ENCODE peak calls at places on chromosomes 2 and 18, in nine cellular contexts. One of them, this sample, is unnamed.

GRCh38 chr2:48034295-48034694 is 128.0 kb upstream of the FBXO11 start:
- DNase-seq in WTC11: no peak
- DNase-seq in right lobe of liver: no peak
- DNase-seq in right atrium auricular region: no peak
- DNase-seq in endothelial cell of umbilical vein: no peak
- DNase-seq in cardiac muscle cell: no peak
- DNase-seq in CD4-positive, alpha-beta T cell: no peak
- DNase-seq in cardiac fibroblast: no peak
- DNase-seq in transverse colon: no peak
- DNase-seq in this sample: no peak

GRCh38 chr2:150811259-150811912 is 323.9 kb upstream of the RND3 start:
- DNase-seq in WTC11: no peak
- DNase-seq in right lobe of liver: no peak
- DNase-seq in right atrium auricular region: no peak
- DNase-seq in endothelial cell of umbilical vein: no peak
- DNase-seq in cardiac muscle cell: no peak
- DNase-seq in CD4-positive, alpha-beta T cell: no peak
- DNase-seq in cardiac fibroblast: peak
- DNase-seq in transverse colon: no peak
- DNase-seq in this sample: no peak

GRCh38 chr2:7225848-7226247 is 308.6 kb downstream of the RNF144A start:
- DNase-seq in WTC11: no peak
- DNase-seq in right lobe of liver: no peak
- DNase-seq in right atrium auricular region: no peak
- DNase-seq in endothelial cell of umbilical vein: no peak
- DNase-seq in cardiac muscle cell: no peak
- DNase-seq in CD4-positive, alpha-beta T cell: no peak
- DNase-seq in cardiac fibroblast: no peak
- DNase-seq in transverse colon: no peak
- DNase-seq in this sample: no peak

GRCh38 chr18:42092848-42093247 is 137.8 kb downstream of the PIK3C3 start:
- DNase-seq in WTC11: no peak
- DNase-seq in right lobe of liver: no peak
- DNase-seq in right atrium auricular region: no peak
- DNase-seq in endothelial cell of umbilical vein: no peak
- DNase-seq in cardiac muscle cell: no peak
- DNase-seq in CD4-positive, alpha-beta T cell: no peak
- DNase-seq in cardiac fibroblast: no peak
- DNase-seq in transverse colon: no peak
- DNase-seq in this sample: no peak

GRCh38 chr2:212549463-212549862 is 10.9 kb upstream of the ERBB4 start:
- DNase-seq in WTC11: no peak
- DNase-seq in right lobe of liver: no peak
- DNase-seq in right atrium auricular region: no peak
- DNase-seq in endothelial cell of umbilical vein: no peak
- DNase-seq in cardiac muscle cell: no peak
- DNase-seq in CD4-positive, alpha-beta T cell: no peak
- DNase-seq in cardiac fibroblast: no peak
- DNase-seq in transverse colon: no peak
- DNase-seq in this sample: no peak

GRCh38 chr2:20620696-20621365 is 30.1 kb downstream of the HS1BP3 start:
- DNase-seq in WTC11: no peak
- DNase-seq in right lobe of liver: peak
- DNase-seq in right atrium auricular region: no peak
- DNase-seq in endothelial cell of umbilical vein: no peak
- DNase-seq in cardiac muscle cell: no peak
- DNase-seq in CD4-positive, alpha-beta T cell: no peak
- DNase-seq in cardiac fibroblast: no peak
- DNase-seq in transverse colon: peak
- DNase-seq in this sample: peak

GRCh38 chr18:35185771-35186170 is 55.1 kb upstream of the ZNF397 start:
- DNase-seq in WTC11: no peak
- DNase-seq in right lobe of liver: no peak
- DNase-seq in right atrium auricular region: no peak
- DNase-seq in endothelial cell of umbilical vein: no peak
- DNase-seq in cardiac muscle cell: no peak
- DNase-seq in CD4-positive, alpha-beta T cell: no peak
- DNase-seq in cardiac fibroblast: no peak
- DNase-seq in transverse colon: no peak
- DNase-seq in this sample: no peak

GRCh38 chr2:44964704-44965343 is 23.3 kb downstream of the SIX3 start:
- DNase-seq in WTC11: peak
- DNase-seq in right lobe of liver: no peak
- DNase-seq in right atrium auricular region: no peak
- DNase-seq in endothelial cell of umbilical vein: no peak
- DNase-seq in cardiac muscle cell: no peak
- DNase-seq in CD4-positive, alpha-beta T cell: no peak
- DNase-seq in cardiac fibroblast: no peak
- DNase-seq in transverse colon: no peak
- DNase-seq in this sample: peak

GRCh38 chr2:215447673-215448081 is 11.8 kb upstream of the FN1 start:
- DNase-seq in WTC11: no peak
- DNase-seq in right lobe of liver: no peak
- DNase-seq in right atrium auricular region: no peak
- DNase-seq in endothelial cell of umbilical vein: no peak
- DNase-seq in cardiac muscle cell: no peak
- DNase-seq in CD4-positive, alpha-beta T cell: no peak
- DNase-seq in cardiac fibroblast: no peak
- DNase-seq in transverse colon: no peak
- DNase-seq in this sample: no peak

GRCh38 chr2:62303818-62304217 is 107.9 kb downstream of the B3GNT2 start:
- DNase-seq in WTC11: no peak
- DNase-seq in right lobe of liver: no peak
- DNase-seq in right atrium auricular region: no peak
- DNase-seq in endothelial cell of umbilical vein: no peak
- DNase-seq in cardiac muscle cell: no peak
- DNase-seq in CD4-positive, alpha-beta T cell: no peak
- DNase-seq in cardiac fibroblast: no peak
- DNase-seq in transverse colon: no peak
- DNase-seq in this sample: no peak

GRCh38 chr18:41128126-41128525 is 826.9 kb upstream of the PIK3C3 start:
- DNase-seq in WTC11: no peak
- DNase-seq in right lobe of liver: no peak
- DNase-seq in right atrium auricular region: no peak
- DNase-seq in endothelial cell of umbilical vein: no peak
- DNase-seq in cardiac muscle cell: no peak
- DNase-seq in CD4-positive, alpha-beta T cell: no peak
- DNase-seq in cardiac fibroblast: peak
- DNase-seq in transverse colon: no peak
- DNase-seq in this sample: no peak

GRCh38 chr2:102664439-102665042 is 45.2 kb downstream of the SLC9A2 start:
- DNase-seq in WTC11: no peak
- DNase-seq in right lobe of liver: no peak
- DNase-seq in right atrium auricular region: no peak
- DNase-seq in endothelial cell of umbilical vein: no peak
- DNase-seq in cardiac muscle cell: no peak
- DNase-seq in CD4-positive, alpha-beta T cell: no peak
- DNase-seq in cardiac fibroblast: peak
- DNase-seq in transverse colon: peak
- DNase-seq in this sample: no peak

GRCh38 chr2:19460761-19461160 is 102.3 kb upstream of the OSR1 start:
- DNase-seq in WTC11: no peak
- DNase-seq in right lobe of liver: no peak
- DNase-seq in right atrium auricular region: no peak
- DNase-seq in endothelial cell of umbilical vein: no peak
- DNase-seq in cardiac muscle cell: no peak
- DNase-seq in CD4-positive, alpha-beta T cell: no peak
- DNase-seq in cardiac fibroblast: no peak
- DNase-seq in transverse colon: no peak
- DNase-seq in this sample: no peak

GRCh38 chr2:67277450-67277849 is 119.7 kb upstream of the ETAA1 start:
- DNase-seq in WTC11: peak
- DNase-seq in right lobe of liver: no peak
- DNase-seq in right atrium auricular region: no peak
- DNase-seq in endothelial cell of umbilical vein: no peak
- DNase-seq in cardiac muscle cell: no peak
- DNase-seq in CD4-positive, alpha-beta T cell: no peak
- DNase-seq in cardiac fibroblast: no peak
- DNase-seq in transverse colon: peak
- DNase-seq in this sample: no peak

GRCh38 chr2:88658318-88658717 is 31.1 kb upstream of the EIF2AK3 start:
- DNase-seq in WTC11: no peak
- DNase-seq in right lobe of liver: no peak
- DNase-seq in right atrium auricular region: no peak
- DNase-seq in endothelial cell of umbilical vein: peak
- DNase-seq in cardiac muscle cell: no peak
- DNase-seq in CD4-positive, alpha-beta T cell: no peak
- DNase-seq in cardiac fibroblast: peak
- DNase-seq in transverse colon: no peak
- DNase-seq in this sample: no peak

GRCh38 chr18:46243095-46243494 is 138.9 kb downstream of the HAUS1 start:
- DNase-seq in WTC11: no peak
- DNase-seq in right lobe of liver: no peak
- DNase-seq in right atrium auricular region: no peak
- DNase-seq in endothelial cell of umbilical vein: no peak
- DNase-seq in cardiac muscle cell: no peak
- DNase-seq in CD4-positive, alpha-beta T cell: no peak
- DNase-seq in cardiac fibroblast: peak
- DNase-seq in transverse colon: no peak
- DNase-seq in this sample: no peak

GRCh38 chr2:209208211-209208610 is 215.6 kb upstream of the MAP2 start:
- DNase-seq in WTC11: peak
- DNase-seq in right lobe of liver: no peak
- DNase-seq in right atrium auricular region: no peak
- DNase-seq in endothelial cell of umbilical vein: no peak
- DNase-seq in cardiac muscle cell: peak
- DNase-seq in CD4-positive, alpha-beta T cell: no peak
- DNase-seq in cardiac fibroblast: peak
- DNase-seq in transverse colon: peak
- DNase-seq in this sample: peak
- TF ChIP-seq CTCF in WTC11: peak
- TF ChIP-seq CTCF in right lobe of liver: peak
- TF ChIP-seq CTCF in right atrium auricular region: peak
- TF ChIP-seq CTCF in endothelial cell of umbilical vein: no peak
- TF ChIP-seq CTCF in cardiac muscle cell: no peak
- TF ChIP-seq CTCF in CD4-positive, alpha-beta T cell: no peak
- TF ChIP-seq CTCF in cardiac fibroblast: peak
- TF ChIP-seq CTCF in transverse colon: peak
- TF ChIP-seq CTCF in this sample: peak

GRCh38 chr2:241391892-241392665 is 36.0 kb downstream of the FARP2 start:
- DNase-seq in WTC11: peak
- DNase-seq in right lobe of liver: peak
- DNase-seq in right atrium auricular region: no peak
- DNase-seq in endothelial cell of umbilical vein: peak
- DNase-seq in cardiac muscle cell: peak
- DNase-seq in CD4-positive, alpha-beta T cell: no peak
- DNase-seq in cardiac fibroblast: peak
- DNase-seq in transverse colon: peak
- DNase-seq in this sample: no peak
- TF ChIP-seq CTCF in WTC11: no peak
- TF ChIP-seq CTCF in right lobe of liver: peak
- TF ChIP-seq CTCF in right atrium auricular region: peak
- TF ChIP-seq CTCF in endothelial cell of umbilical vein: peak
- TF ChIP-seq CTCF in cardiac muscle cell: peak
- TF ChIP-seq CTCF in CD4-positive, alpha-beta T cell: peak
- TF ChIP-seq CTCF in cardiac fibroblast: peak
- TF ChIP-seq CTCF in transverse colon: peak
- TF ChIP-seq CTCF in this sample: no peak

DNA sequence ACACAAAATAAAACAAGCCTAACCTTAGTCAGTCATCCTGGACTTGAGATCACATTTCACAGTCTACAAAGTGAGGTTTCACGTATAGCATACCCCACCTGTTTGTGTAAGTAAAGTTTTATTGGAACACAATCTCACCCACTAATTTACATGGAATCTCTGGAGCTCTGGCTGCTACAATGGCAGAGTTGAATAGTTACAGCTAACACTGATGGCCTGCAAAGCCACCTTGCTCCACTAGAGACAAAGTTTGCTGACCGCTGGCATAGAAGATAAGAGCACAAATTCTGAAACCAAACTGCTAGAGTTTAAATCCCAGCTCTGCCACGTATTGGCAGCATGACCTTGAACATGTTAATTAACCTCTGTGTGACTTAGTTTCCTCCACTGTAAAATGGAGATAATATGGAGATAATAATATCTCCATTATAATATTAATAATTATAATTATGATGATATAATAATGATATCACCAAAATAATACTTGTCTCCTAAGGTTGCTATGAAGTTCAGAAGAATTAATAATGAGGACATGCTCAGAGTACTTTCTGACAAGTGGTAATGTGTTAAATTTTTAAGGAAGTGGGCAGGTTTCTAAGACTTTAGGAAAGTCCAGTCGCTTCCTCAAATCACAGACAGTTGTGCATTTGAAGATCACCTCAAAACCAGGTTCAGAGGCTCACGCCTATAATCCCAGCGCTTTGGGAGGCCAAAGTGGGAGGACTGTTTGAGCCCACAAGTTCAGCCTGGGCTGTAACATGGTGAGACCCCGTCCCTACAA is 204.6 kb downstream of the SH3RF3 start:
- DNase-seq in WTC11: no peak
- DNase-seq in right lobe of liver: no peak
- DNase-seq in right atrium auricular region: no peak
- DNase-seq in endothelial cell of umbilical vein: peak
- DNase-seq in cardiac muscle cell: peak
- DNase-seq in CD4-positive, alpha-beta T cell: no peak
- DNase-seq in cardiac fibroblast: no peak
- DNase-seq in transverse colon: no peak
- DNase-seq in this sample: no peak
- TF ChIP-seq CTCF in WTC11: no peak
- TF ChIP-seq CTCF in right lobe of liver: peak
- TF ChIP-seq CTCF in right atrium auricular region: peak
- TF ChIP-seq CTCF in endothelial cell of umbilical vein: peak
- TF ChIP-seq CTCF in cardiac muscle cell: peak
- TF ChIP-seq CTCF in CD4-positive, alpha-beta T cell: no peak
- TF ChIP-seq CTCF in cardiac fibroblast: peak
- TF ChIP-seq CTCF in transverse colon: no peak
- TF ChIP-seq CTCF in this sample: peak

GRCh38 chr2:54525321-54525720 is 69.2 kb downstream of the SPTBN1 start:
- DNase-seq in WTC11: no peak
- DNase-seq in right lobe of liver: no peak
- DNase-seq in right atrium auricular region: no peak
- DNase-seq in endothelial cell of umbilical vein: no peak
- DNase-seq in cardiac muscle cell: no peak
- DNase-seq in CD4-positive, alpha-beta T cell: no peak
- DNase-seq in cardiac fibroblast: no peak
- DNase-seq in transverse colon: no peak
- DNase-seq in this sample: no peak

GRCh38 chr2:54523336-54523959 is 67.3 kb downstream of the SPTBN1 start:
- DNase-seq in WTC11: no peak
- DNase-seq in right lobe of liver: no peak
- DNase-seq in right atrium auricular region: no peak
- DNase-seq in endothelial cell of umbilical vein: no peak
- DNase-seq in cardiac muscle cell: no peak
- DNase-seq in CD4-positive, alpha-beta T cell: no peak
- DNase-seq in cardiac fibroblast: no peak
- DNase-seq in transverse colon: no peak
- DNase-seq in this sample: no peak

GRCh38 chr2:54524236-54524991 is 68.3 kb downstream of the SPTBN1 start:
- DNase-seq in WTC11: no peak
- DNase-seq in right lobe of liver: no peak
- DNase-seq in right atrium auricular region: no peak
- DNase-seq in endothelial cell of umbilical vein: peak
- DNase-seq in cardiac muscle cell: peak
- DNase-seq in CD4-positive, alpha-beta T cell: no peak
- DNase-seq in cardiac fibroblast: peak
- DNase-seq in transverse colon: no peak
- DNase-seq in this sample: no peak

GRCh38 chr2:54520687-54521086 is 64.6 kb downstream of the SPTBN1 start:
- DNase-seq in WTC11: no peak
- DNase-seq in right lobe of liver: no peak
- DNase-seq in right atrium auricular region: no peak
- DNase-seq in endothelial cell of umbilical vein: no peak
- DNase-seq in cardiac muscle cell: no peak
- DNase-seq in CD4-positive, alpha-beta T cell: no peak
- DNase-seq in cardiac fibroblast: peak
- DNase-seq in transverse colon: no peak
- DNase-seq in this sample: no peak

GRCh38 chr2:54522624-54523281 is 66.6 kb downstream of the SPTBN1 start:
- DNase-seq in WTC11: peak
- DNase-seq in right lobe of liver: peak
- DNase-seq in right atrium auricular region: no peak
- DNase-seq in endothelial cell of umbilical vein: peak
- DNase-seq in cardiac muscle cell: peak
- DNase-seq in CD4-positive, alpha-beta T cell: peak
- DNase-seq in cardiac fibroblast: peak
- DNase-seq in transverse colon: peak
- DNase-seq in this sample: no peak
- TF ChIP-seq CTCF in WTC11: peak
- TF ChIP-seq CTCF in right lobe of liver: peak
- TF ChIP-seq CTCF in right atrium auricular region: peak
- TF ChIP-seq CTCF in endothelial cell of umbilical vein: peak
- TF ChIP-seq CTCF in cardiac muscle cell: peak
- TF ChIP-seq CTCF in CD4-positive, alpha-beta T cell: peak
- TF ChIP-seq CTCF in cardiac fibroblast: peak
- TF ChIP-seq CTCF in transverse colon: peak
- TF ChIP-seq CTCF in this sample: peak

This sample was measured in glutamatergic neuron.